ENCODE peak calls at places on chromosome 15, in ten cellular contexts. C is activated CD4-positive, CD25-positive, alpha-beta regulatory T cell treated with anti-CD3 and anti-CD28 coated beads, Interleukin-2, amount 50 U/mL, for 16 hours; I is fibroblast of pulmonary artery; L is neural crest cell; A is EL; J is epithelial cell of esophagus; S is left lung; W is cardiac fibroblast; N is stimulated activated CD4-positive, alpha-beta T cell treated with anti-CD3 and anti-CD28 coated beads, Interleukin-2, amount 100 ng/mL, for 4 hours; E is mucosa of gallbladder. T is an unnamed sample.

GRCh38 chr15:101607102-101607501 is 45.1 kb downstream of the TM2D3 start:
- DNase-seq in A (no peak), E (no peak), S (no peak), C (no peak), L (no peak), N (no peak), W (no peak), I (no peak), J (no peak), T (no peak)

GRCh38 chr15:31027948-31028586 is 36.6 kb upstream of the MTMR10 start:
- DNase-seq in J (no peak), I (no peak), N (no peak), C (no peak), E (no peak), S (no peak), L (no peak), A (no peak), W (no peak), T (no peak)

GRCh38 chr15:51110171-51110570 is 15.5 kb upstream of the TNFAIP8L3 start:
- DNase-seq in L (no peak), E (no peak), S (no peak), I (no peak), J (no peak), N (no peak), A (no peak), C (no peak), W (no peak), T (no peak)

GRCh38 chr15:62658498-62658897 is 384.0 kb upstream of the TPM1 start:
- DNase-seq in W (no peak), L (no peak), I (no peak), S (no peak), N (no peak), J (peak), E (no peak), A (peak), C (no peak), T (no peak)

GRCh38 chr15:80709542-80709941 is 14.4 kb downstream of the ABHD17C start:
- DNase-seq in E (peak), A (no peak), S (peak), I (no peak), N (no peak), L (no peak), J (peak), W (no peak), C (no peak), T (no peak)

GRCh38 chr15:68983821-68984517 is 30.5 kb upstream of the NOX5 start:
- DNase-seq in I (peak), W (peak), C (no peak), L (no peak), N (no peak), E (no peak), J (no peak), A (no peak), S (no peak), T (no peak)

GRCh38 chr15:91970142-91970541 is 116.6 kb downstream of the SLCO3A1 start:
- DNase-seq in J (no peak), E (peak), S (no peak), N (no peak), A (no peak), L (no peak), I (peak), C (no peak), W (peak), T (peak)

GRCh38 chr15:62125763-62126162 is 39.3 kb downstream of the C2CD4B start:
- DNase-seq in C (no peak), J (peak), N (no peak), L (no peak), W (peak), I (peak), A (peak), S (no peak), E (no peak), T (peak)

GRCh38 chr15:59366368-59367021 is 6.2 kb downstream of the MYO1E start:
- DNase-seq in L (no peak), W (peak), J (peak), S (no peak), N (no peak), I (peak), A (peak), E (no peak), C (no peak), T (peak)

GRCh38 chr15:23646165-23647000 is 1.3 kb downstream of the MAGEL2 start:
- DNase-seq in J (no peak), S (peak), L (no peak), C (no peak), A (no peak), I (no peak), N (no peak), W (no peak), E (no peak), T (no peak)

GRCh38 chr15:50055333-50056278 is 63.4 kb downstream of the ATP8B4 start:
- DNase-seq in C (no peak), L (no peak), S (no peak), W (peak), J (no peak), E (no peak), N (no peak), A (peak), I (peak), T (peak)

GRCh38 chr15:75182187-75183131 is 19.2 kb upstream of the C15orf39 start:
- DNase-seq in W (no peak), C (no peak), J (no peak), A (no peak), S (no peak), N (no peak), E (no peak), L (no peak), I (peak), T (no peak)

GRCh38 chr15:68581725-68582124 is 2.9 kb downstream of the CORO2B start:
- DNase-seq in E (no peak), W (no peak), J (no peak), N (no peak), S (no peak), C (no peak), A (peak), L (no peak), I (no peak), T (no peak)

GRCh38 chr15:38920966-38921365 is 356.4 kb upstream of the RASGRP1 start:
- DNase-seq in E (no peak), W (no peak), L (no peak), S (no peak), A (no peak), I (no peak), C (no peak), J (no peak), N (no peak), T (peak)

GRCh38 chr15:46654993-46655392 is 1020.2 kb downstream of the SQOR start:
- DNase-seq in I (no peak), S (no peak), J (no peak), E (no peak), A (no peak), C (no peak), W (no peak), L (no peak), N (no peak), T (no peak)